ENCODE peak calls at places on chromosomes 11 and 22, in eight cellular contexts. R, E, N, Q, L, F, J and B are unnamed samples.
A peak's percentile ranks its signal among the peaks of the same experiment; 100 is the strongest.

GRCh38 chr11:118438314-118438931 is 2.1 kb downstream of the KMT2A start:
- DNase-seq in R (no peak), E (peak; percentile 84), N (peak; percentile 58), Q (peak; percentile 35), L (peak; percentile 40), F (no peak), J (peak; percentile 19), B (peak; percentile 38)

GRCh38 chr11:122756417-122756816 is 81.9 kb upstream of the CRTAM start:
- DNase-seq in R (peak; percentile 40), E (peak; percentile 74), N (peak; percentile 61), Q (peak; percentile 35), L (peak; percentile 66), F (no peak), J (peak; percentile 93), B (no peak)

GRCh38 chr11:1777737-1778136 is 14.0 kb upstream of the CTSD start:
- DNase-seq in R (no peak), E (no peak), N (no peak), Q (no peak), L (no peak), F (no peak), J (peak; percentile 72), B (no peak)

GRCh38 chr11:31199403-31199802 is 170.1 kb downstream of the DCDC1 start:
- DNase-seq in R (no peak), E (no peak), N (no peak), Q (no peak), L (no peak), F (no peak), J (no peak), B (no peak)

GRCh38 chr11:120501976-120502755 is 9.4 kb upstream of the GRIK4 start:
- DNase-seq in R (no peak), E (no peak), N (no peak), Q (no peak), L (no peak), F (no peak), J (no peak), B (no peak)

GRCh38 chr11:71563401-71563800 is 2.0 kb upstream of the KRTAP5-10 start:
- DNase-seq in R (no peak), E (no peak), N (peak; percentile 31), Q (no peak), L (no peak), F (no peak), J (peak; percentile 62), B (no peak)

GRCh38 chr22:30079952-30080533 is at the start of gene HORMAD2:
- DNase-seq in R (no peak), E (no peak), N (no peak), Q (no peak), L (no peak), F (peak; percentile 70), J (no peak), B (peak; percentile 58)

GRCh38 chr11:92384807-92385206 is 160.2 kb downstream of the FAT3 start:
- DNase-seq in R (no peak), E (no peak), N (no peak), Q (no peak), L (no peak), F (no peak), J (no peak), B (peak; percentile 14)

GRCh38 chr11:36460220-36460619 is 49.9 kb downstream of the TRAF6 start:
- DNase-seq in R (no peak), E (no peak), N (no peak), Q (no peak), L (no peak), F (no peak), J (no peak), B (no peak)

GRCh38 chr11:9052316-9052715 is 39.1 kb downstream of the SCUBE2 start:
- DNase-seq in R (no peak), E (no peak), N (no peak), Q (no peak), L (no peak), F (no peak), J (no peak), B (no peak)

GRCh38 chr11:61580292-61580888 is 486 bp downstream of the SYT7 start:
- DNase-seq in R (no peak), E (no peak), N (no peak), Q (no peak), L (no peak), F (no peak), J (no peak), B (no peak)